ENCODE peak calls at places on chromosomes 4 and X, in ten cellular contexts. K is CD4-positive, alpha-beta memory T cell; C is T follicular helper cell; T is NCI-H1105 treated with DMSO at 0.1 percent for 48 hours; G is psoas muscle; Y is fibroblast of the aortic adventitia; B is naive thymus-derived CD8-positive, alpha-beta T cell; M is T-helper 2 cell; H is GDM1; V is Calu3. R is an unnamed sample.

GRCh38 chr4:2365054-2365912 is 53.2 kb downstream of the ZFYVE28 start:
- DNase-seq in C (no peak), V (no peak), T (no peak), H (no peak), G (no peak), B (peak), K (peak), Y (no peak), M (peak), R (peak)

GRCh38 chr4:163166041-163166579 is 580 bp downstream of the NAF1 start:
- DNase-seq in T (peak), K (peak), Y (peak), V (peak), G (peak), B (peak), H (peak), M (peak), C (peak), R (peak)

GRCh38 chrX:135463937-135464336 is 42.2 kb downstream of the SMIM10L2A start:
- DNase-seq in G (no peak), V (no peak), K (no peak), M (peak), T (no peak), H (no peak), C (no peak), Y (peak), B (no peak), R (no peak)

GRCh38 chr4:121791481-121791880 is 9.6 kb upstream of the EXOSC9 start:
- DNase-seq in K (no peak), B (no peak), Y (no peak), M (no peak), H (no peak), G (no peak), T (no peak), V (no peak), C (no peak), R (peak)

GRCh38 chr4:110195561-110196205 is 2.7 kb downstream of the ELOVL6 start:
- DNase-seq in Y (peak), K (peak), H (peak), V (no peak), C (no peak), B (peak), M (peak), G (no peak), T (no peak), R (peak)

GRCh38 chrX:71098302-71098701 is 2.7 kb downstream of the FOXO4 start:
- DNase-seq in T (peak), C (peak), H (peak), M (peak), G (peak), Y (peak), K (peak), V (peak), B (peak), R (no peak)

GRCh38 chrX:47358387-47359065 is 11.9 kb upstream of the ZNF157 start:
- DNase-seq in G (no peak), H (no peak), C (peak), Y (no peak), V (no peak), K (peak), M (peak), T (no peak), B (peak), R (no peak)

GRCh38 chrX:68669094-68669830 is 21.8 kb downstream of the STARD8 start:
- DNase-seq in C (no peak), Y (peak), V (no peak), T (no peak), B (no peak), H (no peak), G (no peak), K (no peak), M (no peak), R (no peak)

GRCh38 chr4:37749398-37749988 is 63.3 kb upstream of the RELL1 start:
- DNase-seq in K (no peak), H (peak), B (no peak), Y (no peak), V (no peak), T (no peak), G (no peak), C (no peak), M (no peak), R (no peak)

GRCh38 chr4:131499139-131499873 is 1649.8 kb upstream of the PCDH10 start:
- DNase-seq in H (no peak), B (no peak), T (no peak), V (peak), G (no peak), M (no peak), C (no peak), K (no peak), Y (peak), R (no peak)

GRCh38 chr4:100954048-100954447 is 393.3 kb downstream of the PPP3CA start:
- DNase-seq in C (no peak), V (no peak), M (no peak), K (no peak), G (no peak), Y (no peak), H (no peak), T (no peak), B (no peak), R (no peak)

GRCh38 chrX:114615765-114616164 is 31.9 kb downstream of the HTR2C start:
- DNase-seq in M (no peak), K (no peak), G (no peak), B (no peak), V (no peak), T (no peak), C (no peak), H (no peak), Y (no peak), R (no peak)

GRCh38 chrX:109533005-109533404 is 3.6 kb upstream of the NXT2 start:
- DNase-seq in B (no peak), H (peak), T (no peak), V (no peak), K (no peak), M (no peak), G (no peak), C (no peak), Y (no peak), R (no peak)

GRCh38 chr4:109683621-109684253 is 19.5 kb downstream of the CASP6 start:
- DNase-seq in Y (no peak), K (no peak), B (no peak), T (no peak), G (no peak), C (no peak), M (no peak), H (no peak), V (no peak), R (no peak)

GRCh38 chrX:101395789-101396188 is 5.0 kb downstream of the RPL36A start:
- DNase-seq in T (no peak), Y (no peak), M (no peak), C (no peak), K (no peak), G (no peak), H (no peak), B (no peak), V (no peak), R (no peak)

GRCh38 chr4:54959656-54960055 is 165.7 kb downstream of the KDR start:
- DNase-seq in C (no peak), G (no peak), B (no peak), T (no peak), K (no peak), V (no peak), Y (peak), M (no peak), H (no peak), R (peak)

GRCh38 chrX:150459168-150459567 is 96.1 kb downstream of the MAMLD1 start:
- DNase-seq in K (peak), T (no peak), C (no peak), B (peak), Y (no peak), H (no peak), G (no peak), M (no peak), V (no peak), R (no peak)

GRCh38 chrX:2677764-2678163 is 13.3 kb upstream of the CD99 start:
- DNase-seq in B (no peak), H (no peak), Y (peak), K (no peak), T (no peak), G (peak), M (no peak), C (no peak), V (peak), R (peak)

GRCh38 chr4:176769519-176769918 is 23.2 kb downstream of the VEGFC start:
- DNase-seq in G (no peak), T (no peak), Y (peak), B (no peak), M (no peak), V (no peak), C (no peak), K (no peak), H (no peak), R (peak)

GRCh38 chrX:109187473-109188168 is 294.3 kb downstream of the GUCY2F start:
- DNase-seq in K (no peak), B (no peak), T (peak), H (no peak), G (no peak), C (no peak), V (no peak), M (no peak), Y (no peak), R (no peak)

GRCh38 chr4:190020790-190021717 is 6.0 kb downstream of the FRG2 start:
- DNase-seq in V (no peak), M (peak), B (peak), K (peak), Y (peak), T (no peak), G (no peak), H (no peak), C (no peak), R (peak)

GRCh38 chr4:64368741-64369140 is 40.5 kb downstream of the TECRL start:
- DNase-seq in M (no peak), V (no peak), B (no peak), Y (no peak), C (no peak), K (no peak), H (no peak), G (no peak), T (no peak), R (no peak)

GRCh38 chr4:37628977-37629609 is 57.1 kb downstream of the RELL1 start:
- DNase-seq in M (no peak), G (peak), Y (peak), C (no peak), T (no peak), K (no peak), H (no peak), B (no peak), V (peak), R (peak)

GRCh38 chr4:143411527-143412480 is 75.1 kb downstream of the GAB1 start:
- DNase-seq in B (no peak), K (no peak), M (no peak), T (peak), Y (peak), V (no peak), C (no peak), G (no peak), H (no peak), R (no peak)

GRCh38 chr4:76531597-76531996 is 96.6 kb downstream of the SHROOM3 start:
- DNase-seq in H (no peak), Y (no peak), V (no peak), C (no peak), K (no peak), B (no peak), M (no peak), T (no peak), G (no peak), R (no peak)

GRCh38 chr4:157886650-157887049 is 286.2 kb downstream of the GASK1B start:
- DNase-seq in T (no peak), C (no peak), M (no peak), H (no peak), V (no peak), B (no peak), K (no peak), Y (no peak), G (no peak), R (no peak)

GRCh38 chr4:36285784-36286480 is 4.5 kb downstream of the DTHD1 start:
- DNase-seq in B (peak), H (peak), T (no peak), C (peak), K (peak), M (peak), Y (no peak), V (no peak), G (no peak), R (no peak)

GRCh38 chrX:118329179-118329578 is 16.7 kb upstream of the WDR44 start:
- DNase-seq in V (no peak), G (no peak), T (no peak), H (peak), K (no peak), B (no peak), M (no peak), C (no peak), Y (no peak), R (no peak)

GRCh38 chr4:75502671-75503070 is 11.5 kb downstream of the RCHY1 start:
- DNase-seq in G (no peak), K (no peak), T (no peak), M (no peak), C (no peak), B (no peak), H (no peak), Y (no peak), V (no peak), R (no peak)

GRCh38 chrX:40273356-40274050 is 175.7 kb upstream of the BCOR start:
- DNase-seq in V (no peak), B (no peak), C (no peak), G (peak), H (peak), Y (peak), M (no peak), T (no peak), K (no peak), R (peak)

GRCh38 chrX:108257556-108257955 is 166.0 kb downstream of the ATG4A start:
- DNase-seq in C (no peak), H (no peak), G (no peak), Y (no peak), K (no peak), T (no peak), M (no peak), V (no peak), B (no peak), R (no peak)

GRCh38 chrX:47499291-47499690 is 16.3 kb upstream of the ZNF41 start:
- DNase-seq in G (no peak), T (no peak), B (no peak), K (no peak), M (no peak), V (no peak), H (no peak), C (no peak), Y (no peak), R (no peak)

GRCh38 chr4:10732235-10732975 is 47.8 kb upstream of the CLNK start:
- DNase-seq in B (no peak), M (peak), G (no peak), Y (peak), C (no peak), T (no peak), H (no peak), V (no peak), K (no peak), R (no peak)

GRCh38 chrX:17380221-17380620 is 5.2 kb downstream of the NHS start:
- DNase-seq in C (no peak), T (no peak), G (no peak), H (no peak), V (no peak), B (no peak), K (no peak), Y (no peak), M (no peak), R (no peak)

GRCh38 chr4:7398104-7398423 is 36.7 kb downstream of the PSAPL1 start:
- DNase-seq in V (peak), Y (no peak), T (peak), G (no peak), B (no peak), C (no peak), K (no peak), H (peak), M (no peak), R (no peak)

GRCh38 chr4:103198111-103198765 is at the start of gene CENPE:
- DNase-seq in B (peak), T (peak), C (peak), M (peak), H (peak), G (peak), K (peak), Y (peak), V (peak), R (peak)

GRCh38 chr4:6502747-6503465 is 30.5 kb upstream of the PPP2R2C start:
- DNase-seq in V (no peak), K (no peak), M (no peak), B (no peak), H (no peak), T (no peak), G (no peak), Y (no peak), C (no peak), R (no peak)

GRCh38 chr4:159608434-159608833 is 505.6 kb downstream of the RAPGEF2 start:
- DNase-seq in B (no peak), H (no peak), K (no peak), M (no peak), V (no peak), T (no peak), C (no peak), G (no peak), Y (no peak), R (no peak)

GRCh38 chr4:44661940-44662622 is 10.7 kb upstream of the YIPF7 start:
- DNase-seq in C (no peak), V (no peak), B (no peak), M (no peak), T (no peak), G (no peak), Y (no peak), K (no peak), H (no peak), R (peak)

R was measured in osteoblast.